ENCODE peak calls at places on chromosome 12, in ten cellular contexts. V is stomach; Q is psoas muscle; S is vagina; I is neuronal stem cell; T is effector memory CD4-positive, alpha-beta T cell; R is CD4-positive, CD25-positive, alpha-beta regulatory T cell; O is breast epithelium; Y is HCT116; B is brain microvascular endothelial cell. W is an unnamed sample.

GRCh38 chr12:64181504-64182291 is 40.4 kb downstream of the KICS2 start:
- DNase-seq in Q (peak; percentile 19), R (no peak), V (peak; percentile 44), I (peak; percentile 23), Y (peak; percentile 92), S (peak; percentile 90), T (no peak), O (no peak), B (peak; percentile 95), W (peak; percentile 95)

GRCh38 chr12:27616356-27617150 is 79.7 kb upstream of the REP15 start:
- DNase-seq in B (no peak), I (no peak), O (no peak), Y (no peak), V (no peak), S (no peak), Q (no peak), R (no peak), T (no peak), W (no peak)

GRCh38 chr12:51322452-51322851 is 1.5 kb downstream of the BIN2 start:
- DNase-seq in Y (no peak), V (no peak), R (no peak), I (no peak), B (no peak), S (no peak), Q (no peak), O (no peak), T (no peak), W (no peak)

GRCh38 chr12:92278378-92278828 is 132.8 kb upstream of the BTG1 start:
- DNase-seq in V (no peak), I (no peak), S (no peak), B (no peak), O (no peak), Y (no peak), R (no peak), T (no peak), Q (no peak), W (no peak)

GRCh38 chr12:21606175-21606574 is 1.5 kb upstream of the GYS2 start:
- DNase-seq in R (no peak), B (no peak), T (no peak), V (no peak), I (no peak), Y (no peak), S (no peak), O (no peak), Q (no peak), W (no peak)

GRCh38 chr12:79233341-79233761 is 368.8 kb downstream of the SYT1 start:
- DNase-seq in Y (no peak), Q (no peak), V (no peak), R (no peak), B (no peak), T (no peak), S (no peak), O (no peak), I (no peak), W (no peak)

GRCh38 chr12:52139579-52140062 is 52.2 kb downstream of the KRT80 start:
- DNase-seq in O (no peak), I (no peak), S (no peak), R (no peak), Y (no peak), V (peak; percentile 70), B (no peak), T (no peak), Q (no peak), W (no peak)

GRCh38 chr12:46124132-46124847 is 133.9 kb upstream of the SCAF11 start:
- DNase-seq in Y (no peak), O (no peak), B (peak; percentile 46), R (no peak), S (no peak), T (no peak), Q (no peak), I (no peak), V (no peak), W (no peak)

DNA sequence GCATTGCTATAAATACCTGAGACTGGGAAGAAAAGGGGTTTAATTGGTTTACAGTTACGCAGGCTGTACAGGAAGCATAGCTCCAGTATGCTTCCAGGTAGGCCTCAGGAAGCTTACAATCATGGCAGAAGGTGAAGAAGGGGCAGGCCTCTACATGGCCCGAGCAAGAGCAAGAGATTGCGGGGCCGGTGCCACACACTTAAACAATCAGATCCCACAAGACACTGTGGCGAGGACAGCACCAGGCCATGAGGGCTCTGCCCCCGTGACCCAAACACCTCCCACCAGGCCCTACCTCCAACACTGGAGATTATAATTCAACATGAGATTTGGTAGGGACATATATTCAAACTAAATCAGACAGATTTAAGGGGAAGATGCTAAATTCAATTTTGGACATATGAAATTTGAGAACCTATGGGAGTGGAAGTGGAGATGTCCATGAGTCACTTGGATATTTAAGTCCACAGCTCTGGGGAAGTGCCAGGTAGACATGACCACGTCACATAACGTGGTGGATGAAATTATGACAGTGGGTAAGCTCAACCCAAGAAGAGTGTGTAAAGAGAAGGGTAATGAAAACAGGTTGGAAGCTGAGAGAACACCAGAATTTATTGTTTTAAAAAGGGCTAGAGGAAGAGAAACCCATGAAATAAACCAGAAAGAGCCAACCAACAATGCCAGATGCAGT is 1.5 kb upstream of the LTA4H start:
- DNase-seq in I (no peak), V (no peak), S (no peak), O (no peak), B (no peak), R (no peak), Y (no peak), T (no peak), Q (no peak), W (no peak)
- H3K27ac ChIP-seq in I (no peak overlapping the region), V (no peak overlapping the region), S (no peak overlapping the region), O (no peak overlapping the region), B (no peak overlapping the region), R (no peak overlapping the region), Y (no peak overlapping the region), T (no peak overlapping the region), Q (no peak overlapping the region), W (no peak overlapping the region)

GRCh38 chr12:47265391-47265790 is 185.6 kb upstream of the AMIGO2 start:
- DNase-seq in T (no peak), I (no peak), S (no peak), O (no peak), Q (no peak), R (no peak), Y (no peak), B (no peak), V (no peak), W (no peak)

GRCh38 chr12:47270782-47271664 is 191.3 kb upstream of the AMIGO2 start:
- DNase-seq in Y (peak; percentile 84), R (no peak), S (no peak), B (peak; percentile 81), V (no peak), O (no peak), I (no peak), Q (no peak), T (no peak), W (peak; percentile 96)

GRCh38 chr12:47267571-47267970 is 187.8 kb upstream of the AMIGO2 start:
- DNase-seq in R (no peak), I (no peak), Q (no peak), B (no peak), Y (no peak), V (no peak), S (no peak), O (no peak), T (no peak), W (peak; percentile 90)

GRCh38 chr12:47271800-47272230 is 192.1 kb upstream of the AMIGO2 start:
- DNase-seq in R (no peak), S (no peak), Q (no peak), Y (no peak), B (no peak), T (no peak), O (no peak), V (no peak), I (no peak), W (no peak)

GRCh38 chr12:47268501-47269459 is 189.0 kb upstream of the AMIGO2 start:
- DNase-seq in Q (no peak), I (no peak), O (no peak), Y (no peak), S (no peak), V (no peak), R (peak; percentile 8), T (no peak), B (no peak), W (no peak)
- H3K27ac ChIP-seq in Q (no peak overlapping the region), I (no peak overlapping the region), O (peak overlapping the region; percentile 84), Y (no peak overlapping the region), S (no peak overlapping the region), V (no peak overlapping the region), R (peak overlapping the region; percentile 9), T (no peak overlapping the region), B (no peak overlapping the region), W (peak overlapping the region; percentile 100)

GRCh38 chr12:88951860-88952483 is 371.7 kb upstream of the KITLG start:
- DNase-seq in I (peak; percentile 24), Q (no peak), Y (no peak), O (no peak), T (no peak), R (no peak), B (no peak), V (no peak), S (no peak), W (no peak)

GRCh38 chr12:88955541-88955940 is 375.3 kb upstream of the KITLG start:
- DNase-seq in B (no peak), S (no peak), T (no peak), R (no peak), Y (no peak), Q (no peak), V (no peak), O (no peak), I (no peak), W (no peak)

GRCh38 chr12:88951177-88951576 is 370.9 kb upstream of the KITLG start:
- DNase-seq in T (no peak), Y (no peak), V (no peak), B (no peak), S (no peak), O (no peak), I (no peak), R (no peak), Q (no peak), W (no peak)

GRCh38 chr12:88953029-88953586 is 372.8 kb upstream of the KITLG start:
- DNase-seq in Q (no peak), T (no peak), V (no peak), Y (no peak), R (no peak), S (no peak), I (no peak), O (no peak), B (no peak), W (no peak)

DNA sequence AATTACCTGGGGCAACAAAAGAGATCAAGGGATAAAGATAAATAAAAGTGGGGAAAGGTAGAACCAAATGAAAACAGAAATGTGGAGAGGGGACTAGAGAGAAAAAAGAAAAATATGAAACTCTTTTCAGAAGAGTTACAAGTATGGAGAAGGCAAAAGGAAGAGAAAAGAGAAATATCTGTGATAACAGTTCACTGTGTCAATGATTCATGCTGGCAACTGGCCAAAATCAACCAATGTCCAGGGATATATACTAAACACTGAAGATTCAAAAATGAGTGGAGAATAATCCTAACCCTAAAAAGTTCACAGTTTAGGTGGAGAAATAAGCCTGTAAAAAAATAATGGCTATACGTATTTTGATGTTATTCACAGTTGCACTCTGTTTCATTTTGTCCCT is 372.3 kb upstream of the KITLG start:
- DNase-seq in S (no peak), V (peak; percentile 54), I (no peak), Q (no peak), R (no peak), B (peak; percentile 84), T (no peak), Y (peak; percentile 65), O (no peak), W (no peak)
- H3K27ac ChIP-seq in S (no peak overlapping the region), V (no peak overlapping the region), I (no peak overlapping the region), Q (no peak overlapping the region), R (no peak overlapping the region), B (no peak overlapping the region), T (no peak overlapping the region), Y (peak overlapping the region; percentile 97), O (no peak overlapping the region), W (no peak overlapping the region)

DNA sequence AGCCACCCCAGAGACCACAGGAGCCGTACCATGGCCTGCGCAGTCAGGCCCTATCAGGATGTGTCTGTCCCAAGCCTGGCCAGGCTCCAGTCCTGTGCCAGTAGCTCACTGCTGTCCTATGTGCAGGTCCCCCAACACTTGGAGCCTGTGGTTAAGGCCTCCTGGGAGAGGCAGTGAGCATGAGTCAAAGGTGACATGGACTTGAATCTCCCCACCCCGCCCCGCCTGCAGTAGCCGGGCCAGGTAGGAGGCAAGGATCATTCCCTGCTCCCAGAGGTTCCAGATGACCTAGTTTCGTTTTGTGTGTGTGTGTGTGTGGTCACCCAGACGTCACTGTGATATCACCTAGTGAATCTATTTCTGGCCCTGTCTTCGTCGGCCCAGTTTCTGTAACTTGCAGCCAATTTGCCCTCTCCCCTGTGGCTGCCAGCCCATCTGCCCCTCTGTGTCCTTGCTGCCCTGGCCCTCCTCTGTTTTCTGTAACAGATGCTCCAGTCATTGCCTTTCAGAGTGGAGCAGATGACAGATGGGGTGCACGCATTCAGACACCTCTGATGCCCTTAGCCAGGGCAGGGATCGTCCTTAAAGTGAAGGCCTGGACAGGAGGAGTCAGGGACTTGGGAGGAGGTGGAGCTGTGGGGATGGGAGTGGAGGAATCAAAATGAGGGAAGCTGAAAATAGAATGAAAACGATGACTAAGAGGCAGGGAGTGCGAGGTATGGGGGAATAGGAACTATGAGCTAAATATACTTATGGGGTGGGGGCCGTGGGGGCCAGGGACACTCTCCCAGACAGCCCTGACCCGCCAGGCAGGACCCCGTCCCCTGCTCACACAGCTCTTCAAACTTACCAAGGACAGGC is 37.4 kb downstream of the SLC6A12 start:
- DNase-seq in B (peak; percentile 39), S (no peak), O (no peak), Y (no peak), Q (no peak), T (no peak), I (no peak), R (no peak), V (peak; percentile 56), W (no peak)
- H3K27ac ChIP-seq in B (peak overlapping the region; percentile 18), S (no peak overlapping the region), O (no peak overlapping the region), Y (no peak overlapping the region), Q (peak overlapping the region; percentile 46), T (no peak overlapping the region), I (no peak overlapping the region), R (no peak overlapping the region), V (no peak overlapping the region), W (no peak overlapping the region)

W was measured in epithelial cell of prostate.